ENCODE peak calls at places on chromosomes 7 and 10, in ten cellular contexts. A is CD4-positive, alpha-beta T cell; K is fibroblast of lung; Q is gastrocnemius medialis; W is BE2C; U is uterus; N is mesendoderm; T is CD4-positive, alpha-beta memory T cell; V is RWPE2; M is kidney epithelial cell. E is an unnamed sample.

GRCh38 chr10:102188298-102188940 is 36.2 kb downstream of the NOLC1 start:
- DNase-seq in Q (no peak), M (no peak), T (no peak), V (no peak), N (no peak), W (no peak), K (no peak), U (no peak), A (no peak), E (no peak)

GRCh38 chr10:18504161-18504560 is 147.2 kb downstream of the NSUN6 start:
- DNase-seq in W (no peak), A (no peak), U (no peak), V (no peak), Q (no peak), M (no peak), T (no peak), K (no peak), N (no peak), E (no peak)

GRCh38 chr7:30923009-30923773 is 11.5 kb downstream of the AQP1 start:
- DNase-seq in M (no peak), A (no peak), K (no peak), T (no peak), V (peak; percentile 40), U (no peak), W (peak; percentile 8), Q (peak; percentile 1), N (no peak), E (no peak)

GRCh38 chr10:12351447-12351846 is 2.1 kb downstream of the CAMK1D start:
- DNase-seq in M (no peak), W (peak; percentile 26), A (no peak), N (no peak), Q (no peak), K (no peak), T (no peak), V (no peak), U (no peak), E (no peak)

GRCh38 chr10:133260895-133261725 is 15.6 kb downstream of the ADAM8 start:
- DNase-seq in M (no peak), A (peak; percentile 31), N (no peak), Q (no peak), T (peak; percentile 69), U (peak; percentile 51), V (no peak), K (peak; percentile 13), W (peak; percentile 46), E (no peak)

GRCh38 chr10:108050626-108051025 is 886.1 kb upstream of the SORCS1 start:
- DNase-seq in Q (no peak), K (no peak), T (no peak), U (no peak), V (no peak), A (no peak), M (no peak), W (no peak), N (no peak), E (no peak)

GRCh38 chr7:117323877-117324699 is 1.2 kb upstream of the WNT2 start:
- DNase-seq in W (peak; percentile 13), T (no peak), M (no peak), U (peak; percentile 73), K (peak; percentile 84), N (peak; percentile 48), V (no peak), Q (no peak), A (no peak), E (no peak)

GRCh38 chr7:20560325-20561180 is 54.9 kb upstream of the ABCB5 start:
- DNase-seq in K (no peak), Q (no peak), A (no peak), M (no peak), T (no peak), N (no peak), W (no peak), U (no peak), V (no peak), E (no peak)

GRCh38 chr7:84092207-84092606 is 102.4 kb downstream of the SEMA3A start:
- DNase-seq in W (no peak), A (no peak), U (no peak), M (no peak), T (peak; percentile 10), Q (no peak), V (no peak), N (no peak), K (no peak), E (no peak)

GRCh38 chr7:36607741-36608140 is 116.6 kb downstream of the AOAH start:
- DNase-seq in V (no peak), N (no peak), T (no peak), W (no peak), A (no peak), U (no peak), K (no peak), M (no peak), Q (no peak), E (no peak)
- H3K27me3 ChIP-seq in V (no peaks in the 10 kb centered on the region), N (no peaks in the 10 kb centered on the region), T (no peaks in the 10 kb centered on the region), W (no peaks in the 10 kb centered on the region), A (no peaks in the 10 kb centered on the region), U (no peaks in the 10 kb centered on the region), K (peaks cover 3% of the 10 kb centered on the region), M (no peaks in the 10 kb centered on the region), Q (no peaks in the 10 kb centered on the region), E (no peaks in the 10 kb centered on the region)

DNA sequence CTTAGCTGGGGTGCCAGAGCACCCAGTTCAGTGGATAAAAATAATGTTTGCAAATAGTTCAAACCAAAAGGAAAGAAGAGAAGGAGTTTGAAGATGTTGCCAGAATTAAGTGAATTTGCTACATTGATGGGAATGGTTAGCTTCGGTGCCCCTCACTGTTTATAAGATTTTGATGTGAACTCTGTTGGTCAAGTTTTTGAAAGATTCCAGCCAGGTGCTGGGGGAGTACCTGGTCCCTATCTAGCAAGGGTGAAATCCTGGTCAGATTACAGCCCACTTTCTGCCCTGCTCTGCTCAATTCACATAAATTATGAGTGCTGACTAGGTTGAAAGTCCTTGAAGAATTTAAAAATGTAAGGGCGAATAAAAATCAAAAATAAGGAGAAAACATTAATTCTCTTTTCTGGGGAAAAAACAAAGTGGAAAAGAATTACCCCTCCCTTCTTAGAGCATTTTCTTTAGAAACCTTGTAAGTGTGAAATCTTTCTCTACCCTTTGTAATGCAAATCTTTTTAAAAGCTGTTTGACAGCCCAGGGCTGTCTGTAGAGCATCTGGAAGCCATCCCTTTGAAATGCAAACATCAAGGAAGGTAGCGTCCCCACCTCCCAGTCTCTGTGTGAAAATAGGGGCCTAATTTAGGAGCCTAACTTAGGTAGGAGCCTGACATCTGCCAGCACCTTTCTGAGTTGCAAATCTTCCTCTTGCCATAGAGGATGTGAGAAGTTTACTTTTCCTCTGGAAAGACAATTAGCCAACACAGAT is 1.4 kb upstream of the GIMAP5 start:
- DNase-seq in K (no peak), U (no peak), V (no peak), W (no peak), N (peak; percentile 81), M (no peak), A (no peak), Q (no peak), T (no peak), E (peak; percentile 54)
- H3K27me3 ChIP-seq in K (no peaks in the 10 kb centered on the region), U (no peaks in the 10 kb centered on the region), V (no peaks in the 10 kb centered on the region), W (peaks cover 48% of the 10 kb centered on the region), N (peaks cover 56% of the 10 kb centered on the region), M (no peaks in the 10 kb centered on the region), A (no peaks in the 10 kb centered on the region), Q (no peaks in the 10 kb centered on the region), T (no peaks in the 10 kb centered on the region), E (peaks cover 76% of the 10 kb centered on the region)

GRCh38 chr7:6260291-6261183 is 11.9 kb downstream of the CYTH3 start:
- DNase-seq in M (no peak), A (no peak), Q (no peak), U (no peak), K (peak; percentile 75), T (no peak), W (no peak), V (no peak), N (no peak), E (no peak)
- H3K27me3 ChIP-seq in M (no peaks in the 10 kb centered on the region), A (no peaks in the 10 kb centered on the region), Q (no peaks in the 10 kb centered on the region), U (no peaks in the 10 kb centered on the region), K (no peaks in the 10 kb centered on the region), T (no peaks in the 10 kb centered on the region), W (no peaks in the 10 kb centered on the region), V (no peaks in the 10 kb centered on the region), N (no peaks in the 10 kb centered on the region), E (no peaks in the 10 kb centered on the region)

GRCh38 chr7:27248911-27249723 is 6.5 kb downstream of the EVX1 start:
- DNase-seq in N (peak; percentile 57), T (no peak), Q (no peak), K (peak; percentile 46), V (no peak), M (no peak), U (no peak), A (no peak), W (no peak), E (no peak)
- H3K27me3 ChIP-seq in N (peaks cover 23% of the 10 kb centered on the region), T (peaks cover 61% of the 10 kb centered on the region), Q (peaks cover 88% of the 10 kb centered on the region), K (peaks cover 95% of the 10 kb centered on the region), V (peaks cover 11% of the 10 kb centered on the region), M (peaks cover 99% of the 10 kb centered on the region), U (peaks cover 72% of the 10 kb centered on the region), A (peaks cover 97% of the 10 kb centered on the region), W (peaks cover 100% of the 10 kb centered on the region), E (peaks cover 99% of the 10 kb centered on the region)

GRCh38 chr10:101134299-101135127 is 3.4 kb downstream of the TLX1 start:
- DNase-seq in N (no peak), T (no peak), W (no peak), A (no peak), K (no peak), Q (no peak), V (no peak), U (no peak), M (no peak), E (no peak)

GRCh38 chr10:101135151-101136006 is 4.3 kb downstream of the TLX1 start:
- DNase-seq in V (peak; percentile 52), U (no peak), A (no peak), Q (no peak), W (no peak), M (no peak), K (no peak), N (peak; percentile 46), T (no peak), E (no peak)

GRCh38 chr10:101136708-101137121 is 5.6 kb downstream of the TLX1 start:
- DNase-seq in W (no peak), V (no peak), K (no peak), A (no peak), Q (no peak), U (no peak), N (no peak), T (no peak), M (no peak), E (no peak)

GRCh38 chr10:101137271-101137670 is 6.2 kb downstream of the TLX1 start:
- DNase-seq in A (no peak), W (no peak), K (no peak), U (no peak), M (no peak), Q (no peak), V (no peak), T (no peak), N (no peak), E (no peak)

DNA sequence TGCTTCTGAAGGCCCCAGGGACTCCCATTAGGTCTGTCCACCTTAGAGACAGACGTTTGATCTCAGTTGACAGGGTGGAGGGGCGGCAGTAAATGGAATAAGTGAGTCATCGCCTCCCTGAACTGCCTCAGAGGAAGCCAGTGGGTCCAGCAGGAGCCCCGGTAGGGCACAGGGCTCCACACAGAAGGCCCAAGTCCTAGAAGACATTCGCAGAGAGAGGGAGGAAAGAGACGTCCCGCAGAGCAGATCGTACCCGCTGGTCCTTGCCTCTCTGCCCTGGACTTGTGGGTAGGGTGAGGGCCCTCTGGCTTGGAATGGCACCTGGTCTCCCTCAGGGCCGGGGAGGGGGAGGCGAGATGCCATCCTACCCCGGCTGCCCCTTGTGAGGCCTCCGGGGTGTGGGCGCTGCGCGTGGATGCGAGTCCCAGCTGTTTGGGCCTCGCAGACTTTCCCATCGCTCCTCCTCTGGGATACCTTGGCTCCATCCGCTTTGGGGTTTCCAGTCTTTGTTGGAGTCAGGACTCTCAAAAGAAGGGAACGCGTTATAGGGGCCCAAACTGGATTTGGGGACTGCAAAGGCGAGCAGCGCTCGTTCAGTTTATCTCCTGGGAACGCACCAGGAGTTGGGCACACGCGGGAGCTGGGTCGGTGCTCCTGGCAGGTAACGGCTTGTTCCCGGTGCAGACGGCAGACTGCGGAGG is 5.1 kb downstream of the TLX1 start:
- DNase-seq in K (peak; percentile 13), N (peak; percentile 77), T (no peak), V (peak; percentile 47), A (no peak), M (no peak), Q (no peak), U (no peak), W (no peak), E (no peak)
- H3K27me3 ChIP-seq in K (peaks cover 96% of the 10 kb centered on the region), N (peaks cover 96% of the 10 kb centered on the region), T (peaks cover 60% of the 10 kb centered on the region), V (peaks cover 100% of the 10 kb centered on the region), A (peaks cover 99% of the 10 kb centered on the region), M (peaks cover 100% of the 10 kb centered on the region), Q (peaks cover 89% of the 10 kb centered on the region), U (peaks cover 89% of the 10 kb centered on the region), W (peaks cover 77% of the 10 kb centered on the region), E (peaks cover 99% of the 10 kb centered on the region)